ENCODE peak calls at places on chromosomes 11 and 22, in seven cellular contexts. V is astrocyte of the spinal cord, A is brain microvascular endothelial cell, G is thyroid gland, J is fibroblast of villous mesenchyme, U is fibroblast of lung, W is left lung. L is an unnamed sample.

GRCh38 chr22:31969789-31970489 is 25.6 kb downstream of the YWHAH start:
- DNase-seq in V (peak), A (peak), G (peak), J (peak), U (peak), W (peak), L (peak)

GRCh38 chr22:27247691-27248434 is 553.7 kb downstream of the MN1 start:
- DNase-seq in V (no peak), A (no peak), G (no peak), J (peak), U (peak), W (no peak), L (peak)

GRCh38 chr11:35177370-35177769 is 38.4 kb downstream of the CD44 start:
- DNase-seq in V (peak), A (peak), G (peak), J (no peak), U (peak), W (no peak), L (no peak)

GRCh38 chr22:19525666-19526065 is 1.5 kb upstream of the CLDN5 start:
- DNase-seq in V (no peak), A (no peak), G (no peak), J (no peak), U (no peak), W (no peak), L (no peak)

GRCh38 chr22:35308480-35308945 is 8.8 kb downstream of the TOM1 start:
- DNase-seq in V (no peak), A (no peak), G (no peak), J (no peak), U (no peak), W (no peak), L (no peak)

GRCh38 chr11:257766-258493 is 20.3 kb upstream of the NLRP6 start:
- DNase-seq in V (no peak), A (no peak), G (no peak), J (no peak), U (no peak), W (no peak), L (no peak)

GRCh38 chr11:62324738-62325556 is 12.3 kb upstream of the ASRGL1 start:
- DNase-seq in V (peak), A (peak), G (peak), J (peak), U (no peak), W (peak), L (peak)

GRCh38 chr11:69892237-69892985 is 73.2 kb upstream of the FGF3 start:
- DNase-seq in V (no peak), A (no peak), G (no peak), J (no peak), U (no peak), W (peak), L (no peak)

GRCh38 chr11:35954205-35954604 is 10.3 kb downstream of the LDLRAD3 start:
- DNase-seq in V (no peak), A (no peak), G (no peak), J (no peak), U (no peak), W (no peak), L (peak)

GRCh38 chr11:129279326-129280026 is 87.4 kb upstream of the ARHGAP32 start:
- DNase-seq in V (peak), A (peak), G (peak), J (peak), U (peak), W (peak), L (peak)

GRCh38 chr11:129061466-129062194 is 119.0 kb upstream of the TP53AIP1 start:
- DNase-seq in V (peak), A (peak), G (no peak), J (peak), U (peak), W (no peak), L (peak)

GRCh38 chr11:1221848-1222311 is 986 bp upstream of the MUC5B start:
- DNase-seq in V (no peak), A (no peak), G (no peak), J (no peak), U (no peak), W (peak), L (no peak)

GRCh38 chr11:132342408-132342807 is 972.0 kb downstream of the NTM start:
- DNase-seq in V (no peak), A (no peak), G (no peak), J (no peak), U (no peak), W (no peak), L (no peak)

GRCh38 chr22:35378547-35379078 is 2.3 kb upstream of the HMOX1 start:
- DNase-seq in V (no peak), A (no peak), G (no peak), J (no peak), U (no peak), W (no peak), L (no peak)

GRCh38 chr11:130478881-130479280 is 30.4 kb downstream of the ADAMTS15 start:
- DNase-seq in V (peak), A (peak), G (no peak), J (peak), U (peak), W (no peak), L (peak)

GRCh38 chr11:74683279-74683871 is 47.9 kb downstream of the CHRDL2 start:
- DNase-seq in V (no peak), A (no peak), G (peak), J (peak), U (no peak), W (peak), L (no peak)

GRCh38 chr11:126163779-126164178 is 47.7 kb downstream of the RPUSD4 start:
- DNase-seq in V (no peak), A (no peak), G (no peak), J (no peak), U (no peak), W (no peak), L (no peak)

GRCh38 chr11:89249196-89249595 is 71.5 kb downstream of the TYR start:
- DNase-seq in V (no peak), A (no peak), G (no peak), J (no peak), U (no peak), W (no peak), L (no peak)

GRCh38 chr11:69293819-69294505 is at the start of gene MYEOV:
- DNase-seq in V (peak), A (no peak), G (no peak), J (peak), U (peak), W (no peak), L (peak)

GRCh38 chr11:64164392-64165312 is 1.3 kb downstream of the MACROD1 start:
- DNase-seq in V (no peak), A (no peak), G (peak), J (no peak), U (no peak), W (no peak), L (no peak)

GRCh38 chr11:109641549-109641948 is 219.6 kb downstream of the C11orf87 start:
- DNase-seq in V (peak), A (peak), G (no peak), J (peak), U (peak), W (no peak), L (peak)

GRCh38 chr11:1149545-1149944 is 8.2 kb upstream of the MUC5AC start:
- DNase-seq in V (no peak), A (no peak), G (no peak), J (no peak), U (no peak), W (peak), L (no peak)

GRCh38 chr11:66106786-66107599 is 36.9 kb downstream of the PACS1 start:
- DNase-seq in V (no peak), A (no peak), G (no peak), J (no peak), U (peak), W (no peak), L (peak)

GRCh38 chr11:124839972-124840621 is 25.1 kb upstream of the ROBO3 start:
- DNase-seq in V (no peak), A (no peak), G (no peak), J (no peak), U (no peak), W (no peak), L (no peak)

GRCh38 chr11:124837491-124837856 is 27.8 kb upstream of the ROBO3 start:
- DNase-seq in V (peak), A (peak), G (peak), J (peak), U (peak), W (no peak), L (peak)

GRCh38 chr11:124840666-124841065 is 24.6 kb upstream of the ROBO3 start:
- DNase-seq in V (no peak), A (no peak), G (no peak), J (no peak), U (no peak), W (no peak), L (no peak)

GRCh38 chr11:124841186-124841585 is 24.0 kb upstream of the ROBO3 start:
- DNase-seq in V (no peak), A (no peak), G (no peak), J (no peak), U (peak), W (no peak), L (no peak)

GRCh38 chr11:124839051-124839971 is 25.9 kb upstream of the ROBO3 start:
- DNase-seq in V (no peak), A (no peak), G (peak), J (no peak), U (no peak), W (peak), L (peak)
- H3K4me3 ChIP-seq in V (peak), A (peak), G (no peak), J (peak), U (peak), W (peak), L (peak)

GRCh38 chr22:45552580-45553332 is 50.1 kb downstream of the FBLN1 start:
- DNase-seq in V (peak), A (peak), G (peak), J (peak), U (peak), W (no peak), L (peak)
- TF ChIP-seq CTCF in V (peak), A (peak), G (no peak), J (peak), U (peak), W (no peak), L (peak)

DNA sequence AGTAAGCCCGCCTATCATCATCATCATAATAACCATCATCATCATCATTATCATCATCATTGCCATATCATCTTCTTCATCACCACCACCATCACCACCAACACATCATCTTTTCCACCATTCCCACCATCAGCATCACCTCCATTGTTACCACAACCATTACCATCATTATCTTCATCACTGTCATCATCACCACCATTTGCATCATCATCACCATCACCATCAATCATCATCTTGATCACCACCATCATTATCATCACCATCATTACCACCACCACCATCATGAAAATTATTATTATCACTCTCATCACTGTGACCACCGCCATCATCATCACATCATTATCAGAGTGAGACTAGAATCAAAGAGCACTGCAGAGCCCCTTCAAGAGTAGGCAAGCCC is 199.4 kb upstream of the SEZ6L start:
- DNase-seq in V (no peak), A (no peak), G (no peak), J (no peak), U (no peak), W (no peak), L (no peak)
- H3K4me3 ChIP-seq in V (no peak), A (no peak), G (no peak), J (no peak), U (no peak), W (no peak), L (no peak)

DNA sequence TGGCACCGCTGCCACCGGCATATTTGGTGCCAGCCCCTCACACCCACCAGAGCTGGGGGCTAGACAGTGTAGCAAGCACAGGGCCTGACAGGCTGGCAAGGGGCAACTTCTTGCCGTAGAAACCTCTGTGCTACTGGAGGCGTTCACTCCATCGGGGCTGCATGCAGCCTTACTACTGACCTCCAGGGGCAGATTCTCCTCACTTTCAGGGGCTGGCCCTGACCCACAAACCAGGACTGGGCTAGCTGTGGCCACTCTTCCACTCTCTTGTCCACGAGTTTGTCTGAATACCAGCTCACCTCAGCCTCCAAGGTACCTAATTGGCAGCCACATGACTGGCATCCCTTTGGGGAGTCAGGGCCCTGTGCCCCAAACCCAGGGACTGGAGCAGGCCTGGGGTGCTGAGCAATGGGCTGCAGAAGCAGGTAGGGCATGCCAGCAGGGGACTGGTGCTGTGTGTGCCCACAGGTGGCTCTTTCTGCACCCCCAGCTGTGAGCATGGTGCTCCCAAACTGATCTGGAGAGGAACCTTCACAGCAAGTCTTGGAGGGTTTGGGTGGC is 2.1 kb upstream of the LMO1 start:
- DNase-seq in V (no peak), A (no peak), G (no peak), J (no peak), U (no peak), W (no peak), L (no peak)
- TF ChIP-seq CTCF in V (peak), A (peak), G (no peak), J (no peak), U (no peak), W (no peak), L (peak)

GRCh38 chr22:42079319-42080251 is at the start of gene SMDT1:
- DNase-seq in V (peak), A (peak), G (peak), J (peak), U (peak), W (peak), L (peak)

GRCh38 chr22:42077486-42078125 is 1.9 kb upstream of the SMDT1 start:
- DNase-seq in V (no peak), A (no peak), G (no peak), J (no peak), U (no peak), W (no peak), L (no peak)

GRCh38 chr22:42083119-42083518 is 3.6 kb downstream of the SMDT1 start:
- DNase-seq in V (no peak), A (no peak), G (no peak), J (no peak), U (no peak), W (no peak), L (no peak)

GRCh38 chr22:42078469-42079318 is 806 bp upstream of the SMDT1 start:
- DNase-seq in V (peak), A (no peak), G (peak), J (peak), U (no peak), W (no peak), L (peak)

GRCh38 chr22:42080287-42080686 is 787 bp downstream of the SMDT1 start:
- DNase-seq in V (peak), A (peak), G (peak), J (peak), U (peak), W (peak), L (peak)
- H3K4me3 ChIP-seq in V (peak), A (peak), G (no peak), J (peak), U (peak), W (peak), L (peak)

DNA sequence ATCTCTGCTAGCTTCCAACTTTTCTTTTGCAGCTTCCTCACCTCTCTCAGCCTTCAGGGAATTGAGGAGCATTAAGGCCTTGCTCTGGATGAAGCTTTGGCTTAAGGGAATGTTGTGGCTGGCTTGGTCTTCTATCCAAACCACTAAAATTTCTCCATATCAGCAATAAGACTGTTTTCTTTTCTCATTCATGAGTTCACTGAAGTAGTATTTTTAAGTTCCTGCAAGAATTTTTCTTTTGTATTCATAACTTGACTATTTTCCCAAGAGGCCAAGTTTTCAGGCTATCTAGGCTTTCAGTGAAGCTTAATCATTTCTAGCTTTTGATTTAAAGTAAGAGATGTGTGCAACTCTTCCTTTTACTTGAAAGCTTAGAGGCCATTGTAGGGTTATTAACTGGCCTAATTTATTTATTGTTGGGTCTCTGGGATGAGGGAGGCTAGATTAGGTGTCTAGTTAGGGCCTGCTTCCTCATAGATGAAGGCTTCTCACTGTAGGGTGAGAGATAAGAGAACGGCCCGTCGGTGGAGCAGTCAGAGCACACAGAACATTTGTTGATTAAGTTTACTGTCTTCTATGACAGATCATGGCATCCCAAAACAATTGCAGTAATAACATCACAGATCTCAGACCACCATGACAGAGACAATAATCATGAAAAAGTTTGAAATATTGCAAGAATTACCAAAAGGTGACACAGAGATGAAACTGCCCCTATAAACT is 33.2 kb downstream of the CSF2RB start:
- DNase-seq in V (no peak), A (no peak), G (no peak), J (peak), U (peak), W (no peak), L (peak)
- TF ChIP-seq CTCF in V (no peak), A (peak), G (no peak), J (peak), U (no peak), W (no peak), L (peak)

GRCh38 chr11:57596266-57596885 is 1.1 kb upstream of the SERPING1 start:
- DNase-seq in V (no peak), A (no peak), G (no peak), J (no peak), U (no peak), W (no peak), L (no peak)
- H3K4me3 ChIP-seq in V (no peak), A (no peak), G (no peak), J (no peak), U (no peak), W (no peak), L (no peak)

DNA sequence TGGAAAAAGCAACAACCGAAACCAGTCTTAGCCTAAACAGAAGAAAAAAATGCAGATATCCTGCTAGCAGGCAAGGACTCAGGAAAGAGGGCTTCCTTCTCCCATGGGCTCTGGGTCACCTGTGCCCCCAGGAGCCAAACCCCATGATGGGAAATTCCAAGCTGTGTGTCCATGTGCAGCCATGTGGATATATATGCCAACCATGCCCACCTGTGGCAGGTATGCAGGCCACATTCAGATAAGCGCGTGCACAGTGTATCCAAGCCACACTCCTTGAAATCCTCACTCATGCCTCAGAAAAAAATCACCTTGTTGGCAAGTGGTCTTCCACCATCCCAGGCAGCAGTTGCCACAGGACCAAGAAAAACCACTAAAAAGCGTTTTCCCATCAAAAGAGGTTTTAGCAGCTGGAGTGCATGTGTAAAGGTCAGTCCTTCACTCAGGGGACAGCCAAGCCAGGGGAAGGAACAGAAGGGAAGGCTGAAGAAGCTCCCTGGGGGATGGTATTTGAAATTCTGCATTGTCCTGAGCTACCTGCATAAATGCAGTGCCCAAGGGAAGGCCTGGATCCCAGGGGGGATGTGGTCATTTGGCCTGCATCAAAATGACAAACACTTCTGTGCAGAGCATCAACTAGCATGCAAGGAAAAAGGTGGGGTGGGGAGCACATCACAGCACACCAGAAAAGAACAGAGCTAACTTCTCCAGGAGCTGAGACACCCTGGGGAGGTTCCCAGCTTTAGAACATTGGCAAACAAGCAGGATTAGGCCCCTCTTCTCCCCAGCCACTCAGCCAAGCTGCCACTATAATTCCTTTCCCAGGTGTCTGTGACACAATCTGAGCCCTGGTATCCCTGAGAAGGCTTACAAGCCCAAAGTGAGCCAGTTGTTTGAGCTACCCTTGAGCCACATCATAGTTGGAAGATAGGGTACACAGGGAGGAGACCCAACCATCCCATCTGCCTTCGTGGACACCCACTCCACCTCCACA is 76.2 kb downstream of the GALNT18 start:
- DNase-seq in V (no peak), A (no peak), G (peak), J (no peak), U (no peak), W (no peak), L (no peak)
- TF ChIP-seq CTCF in V (no peak), A (no peak), G (no peak), J (no peak), U (no peak), W (no peak), L (no peak)

GRCh38 chr11:67391304-67392181 is at the start of gene RAD9A:
- DNase-seq in V (peak), A (peak), G (peak), J (peak), U (peak), W (peak), L (peak)

GRCh38 chr11:67392182-67392715 is 463 bp downstream of the RAD9A start:
- DNase-seq in V (no peak), A (no peak), G (no peak), J (no peak), U (no peak), W (peak), L (no peak)

GRCh38 chr11:67393990-67394389 is 2.2 kb downstream of the RAD9A start:
- DNase-seq in V (no peak), A (no peak), G (peak), J (no peak), U (no peak), W (peak), L (no peak)

GRCh38 chr11:67395555-67396257 is 3.9 kb downstream of the RAD9A start:
- DNase-seq in V (no peak), A (no peak), G (no peak), J (no peak), U (no peak), W (peak), L (no peak)

DNA sequence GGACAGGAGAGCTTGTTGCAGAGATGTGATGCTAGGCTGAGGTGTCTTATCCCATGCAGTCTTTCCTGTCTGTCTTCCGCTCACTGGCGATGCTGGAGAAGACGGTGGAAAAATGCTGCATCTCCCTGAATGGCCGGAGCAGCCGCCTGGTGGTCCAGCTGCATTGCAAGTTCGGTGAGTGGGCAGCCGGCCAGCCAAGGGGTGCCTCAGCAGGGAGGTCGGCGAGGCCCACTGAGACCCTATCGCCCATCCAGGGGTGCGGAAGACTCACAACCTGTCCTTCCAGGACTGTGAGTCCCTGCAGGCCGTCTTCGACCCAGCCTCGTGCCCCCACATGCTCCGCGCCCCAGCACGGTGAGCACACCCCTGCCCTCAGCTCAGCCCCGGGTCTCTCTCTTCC is 1.7 kb downstream of the RAD9A start:
- DNase-seq in V (no peak), A (no peak), G (no peak), J (no peak), U (no peak), W (peak), L (no peak)
- H3K4me3 ChIP-seq in V (no peak), A (no peak), G (no peak), J (no peak), U (no peak), W (no peak), L (no peak)